ENCODE peak calls at places on chromosomes 5 and 9, in five cellular contexts. V, S, C, P and E are unnamed samples.
A peak's percentile ranks its signal among the peaks of the same experiment; 100 is the strongest.

GRCh38 chr5:95272530-95272929 is 12.4 kb downstream of the MCTP1 start:
- DNase-seq in V (no peak), S (no peak), C (no peak), P (no peak), E (no peak)

GRCh38 chr5:128169369-128170017 is 85.9 kb downstream of the SLC12A2 start:
- DNase-seq in V (no peak), S (no peak), C (no peak), P (no peak), E (no peak)

GRCh38 chr9:81851340-81851739 is 76.9 kb upstream of the SPATA31D4 start:
- DNase-seq in V (no peak), S (no peak), C (no peak), P (no peak), E (no peak)

GRCh38 chr5:78647838-78648358 is 674 bp downstream of the LHFPL2 start:
- DNase-seq in V (peak; percentile 85), S (no peak), C (no peak), P (no peak), E (peak; percentile 68)

GRCh38 chr9:127854169-127854833 is at the start of gene ENG:
- DNase-seq in V (peak; percentile 88), S (no peak), C (no peak), P (no peak), E (no peak)

GRCh38 chr5:156735477-156735876 is 114.6 kb upstream of the PPP1R2B start:
- DNase-seq in V (no peak), S (no peak), C (no peak), P (no peak), E (no peak)

GRCh38 chr5:149581192-149581861 is at the start of gene ARHGEF37:
- DNase-seq in V (peak; percentile 94), S (no peak), C (peak; percentile 48), P (peak; percentile 14), E (no peak)

GRCh38 chr5:30749971-30750370 is 443.5 kb upstream of the CDH6 start:
- DNase-seq in V (no peak), S (no peak), C (no peak), P (no peak), E (no peak)

GRCh38 chr5:154714271-154714986 is 40.7 kb upstream of the LARP1 start:
- DNase-seq in V (no peak), S (no peak), C (peak; percentile 7), P (no peak), E (no peak)

GRCh38 chr5:97906135-97906534 is 723.1 kb upstream of the RIOK2 start:
- DNase-seq in V (no peak), S (no peak), C (no peak), P (no peak), E (no peak)

GRCh38 chr5:97909541-97909940 is 726.5 kb upstream of the RIOK2 start:
- DNase-seq in V (no peak), S (no peak), C (no peak), P (no peak), E (no peak)

GRCh38 chr5:97907611-97908400 is 724.8 kb upstream of the RIOK2 start:
- DNase-seq in V (no peak), S (no peak), C (no peak), P (no peak), E (no peak)

DNA sequence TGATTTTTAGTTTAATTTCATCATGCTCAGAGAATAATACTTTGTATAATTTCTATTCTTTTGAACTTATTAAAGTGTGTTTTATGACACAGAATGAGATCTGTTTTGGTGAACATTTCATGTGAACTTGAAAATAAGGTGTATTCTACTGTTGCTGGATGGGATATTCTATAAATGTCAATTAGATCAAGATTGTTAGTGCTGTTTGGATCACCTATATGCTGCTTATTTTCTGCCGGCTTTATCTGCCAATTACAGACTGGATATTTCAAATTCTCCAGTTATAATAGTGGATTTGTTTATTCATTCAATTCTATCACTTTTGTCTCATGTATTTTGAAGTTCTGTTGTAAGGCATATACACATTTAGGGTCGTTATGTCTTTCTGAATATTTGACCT is 720.7 kb upstream of the RIOK2 start:
- DNase-seq in V (no peak), S (no peak), C (no peak), P (no peak), E (no peak)
- H3K9me3 ChIP-seq in V (no peaks in the 10 kb centered on the region), S (no peaks in the 10 kb centered on the region), C (no peaks in the 10 kb centered on the region), P (no peaks in the 10 kb centered on the region), E (peaks cover 9% of the 10 kb centered on the region)

GRCh38 chr9:129486496-129487306 is 134.2 kb downstream of the C9orf50 start:
- DNase-seq in V (peak; percentile 86), S (no peak), C (no peak), P (no peak), E (no peak)
- H3K4me1 ChIP-seq in V (peaks cover 45% of the 10 kb centered on the region), S (peaks cover 98% of the 10 kb centered on the region), C (peaks cover 32% of the 10 kb centered on the region), P (peaks cover 52% of the 10 kb centered on the region), E (peaks cover 62% of the 10 kb centered on the region)

GRCh38 chr9:19816769-19817168 is 27.9 kb upstream of the SLC24A2 start:
- DNase-seq in V (no peak), S (no peak), C (no peak), P (no peak), E (no peak)
- H3K9me3 ChIP-seq in V (no peaks in the 10 kb centered on the region), S (no peaks in the 10 kb centered on the region), C (no peaks in the 10 kb centered on the region), P (no peaks in the 10 kb centered on the region), E (no peaks in the 10 kb centered on the region)

DNA sequence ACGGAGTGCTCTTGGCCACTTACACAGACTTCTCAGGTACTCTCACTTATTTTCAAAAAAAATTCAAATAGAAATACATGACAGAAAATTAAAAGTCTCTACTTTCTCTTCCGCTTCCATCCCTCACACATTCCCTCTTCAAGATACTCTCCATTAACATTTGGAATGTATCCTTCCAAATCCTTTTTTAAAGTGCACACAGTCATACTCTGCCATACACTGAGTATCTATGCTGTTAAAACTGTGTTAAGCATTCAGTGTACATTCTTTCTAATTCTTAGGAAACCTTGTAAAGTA is 15.5 kb downstream of the GOLPH3 start:
- DNase-seq in V (no peak), S (no peak), C (no peak), P (no peak), E (no peak)
- H3K4me1 ChIP-seq in V (peaks cover 53% of the 10 kb centered on the region), S (peaks cover 64% of the 10 kb centered on the region), C (peaks cover 14% of the 10 kb centered on the region), P (peaks cover 42% of the 10 kb centered on the region), E (no peaks in the 10 kb centered on the region)

GRCh38 chr5:45796959-45797553 is 100.9 kb upstream of the HCN1 start:
- DNase-seq in V (no peak), S (no peak), C (no peak), P (no peak), E (peak; percentile 4)
- H3K9me3 ChIP-seq in V (peaks cover 7% of the 10 kb centered on the region), S (no peaks in the 10 kb centered on the region), C (no peaks in the 10 kb centered on the region), P (no peaks in the 10 kb centered on the region), E (peaks cover 6% of the 10 kb centered on the region)

GRCh38 chr9:77585335-77585786 is 62.8 kb downstream of the GNA14 start:
- DNase-seq in V (no peak), S (no peak), C (no peak), P (no peak), E (no peak)
- H3K4me1 ChIP-seq in V (no peaks in the 10 kb centered on the region), S (peaks cover 43% of the 10 kb centered on the region), C (no peaks in the 10 kb centered on the region), P (no peaks in the 10 kb centered on the region), E (no peaks in the 10 kb centered on the region)